ENCODE peak calls at places on chromosomes 5 and 9, in seven cellular contexts. D, I, S, U, A, K and C are unnamed samples.
A peak's percentile ranks its signal among the peaks of the same experiment; 100 is the strongest.

GRCh38 chr5:150361301-150361700 is 3.8 kb downstream of the TCOF1 start:
- DNase-seq in D (no peak), I (no peak), S (no peak), U (no peak), A (no peak), K (no peak), C (no peak)

GRCh38 chr5:2912741-2913140 is 161.3 kb upstream of the IRX2 start:
- DNase-seq in D (no peak), I (no peak), S (no peak), U (no peak), A (no peak), K (no peak), C (no peak)

GRCh38 chr9:2140600-2141223 is 125.6 kb downstream of the SMARCA2 start:
- DNase-seq in D (no peak), I (no peak), S (no peak), U (no peak), A (no peak), K (no peak), C (no peak)

GRCh38 chr9:105172393-105172792 is 72.1 kb upstream of the SLC44A1 start:
- DNase-seq in D (no peak), I (no peak), S (no peak), U (no peak), A (no peak), K (no peak), C (no peak)

GRCh38 chr5:62342476-62342837 is 36.5 kb downstream of the KIF2A start:
- DNase-seq in D (no peak), I (no peak), S (no peak), U (no peak), A (no peak), K (no peak), C (no peak)

GRCh38 chr9:70053864-70054263 is 10.2 kb downstream of the MAMDC2 start:
- DNase-seq in D (no peak), I (no peak), S (no peak), U (peak; percentile 89), A (no peak), K (no peak), C (no peak)

GRCh38 chr5:149002761-149003689 is 59.8 kb downstream of the SH3TC2 start:
- DNase-seq in D (peak; percentile 95), I (no peak), S (no peak), U (peak; percentile 69), A (peak; percentile 60), K (no peak), C (no peak)

GRCh38 chr5:91126888-91127287 is 256.2 kb downstream of the ARRDC3 start:
- DNase-seq in D (no peak), I (no peak), S (no peak), U (no peak), A (no peak), K (no peak), C (no peak)

GRCh38 chr5:67393211-67393610 is 196.6 kb upstream of the CD180 start:
- DNase-seq in D (no peak), I (no peak), S (no peak), U (no peak), A (no peak), K (no peak), C (no peak)

GRCh38 chr9:101536938-101537337 is 3.3 kb downstream of the RNF20 start:
- DNase-seq in D (peak; percentile 47), I (peak; percentile 18), S (peak; percentile 13), U (peak; percentile 32), A (peak; percentile 53), K (no peak), C (no peak)

GRCh38 chr9:4855861-4856260 is 63.1 kb downstream of the RCL1 start:
- DNase-seq in D (peak; percentile 35), I (no peak), S (no peak), U (no peak), A (peak; percentile 80), K (no peak), C (no peak)

GRCh38 chr9:81410201-81410600 is 279.1 kb downstream of the TLE1 start:
- DNase-seq in D (peak; percentile 91), I (no peak), S (no peak), U (peak; percentile 69), A (peak; percentile 83), K (no peak), C (no peak)

GRCh38 chr9:126327016-126327749 is 554 bp downstream of the MVB12B start:
- DNase-seq in D (no peak), I (no peak), S (peak; percentile 51), U (no peak), A (peak; percentile 14), K (peak; percentile 31), C (peak; percentile 57)

GRCh38 chr9:107711528-107711927 is 222.0 kb upstream of the KLF4 start:
- DNase-seq in D (peak; percentile 96), I (no peak), S (no peak), U (peak; percentile 94), A (peak; percentile 93), K (no peak), C (no peak)

GRCh38 chr9:81266086-81266485 is 423.3 kb downstream of the TLE1 start:
- DNase-seq in D (no peak), I (no peak), S (no peak), U (no peak), A (no peak), K (no peak), C (no peak)

GRCh38 chr9:81529556-81530193 is 159.7 kb downstream of the TLE1 start:
- DNase-seq in D (peak; percentile 83), I (no peak), S (no peak), U (peak; percentile 88), A (peak; percentile 48), K (no peak), C (no peak)

GRCh38 chr5:107893642-107894041 is 222.9 kb upstream of the EFNA5 start:
- DNase-seq in D (peak; percentile 39), I (peak; percentile 27), S (no peak), U (peak; percentile 60), A (peak; percentile 59), K (no peak), C (no peak)

GRCh38 chr9:21404146-21404545 is 4.8 kb upstream of the IFNA8 start:
- DNase-seq in D (no peak), I (no peak), S (no peak), U (no peak), A (no peak), K (no peak), C (no peak)

GRCh38 chr5:169107316-169107715 is 193.6 kb downstream of the SLIT3 start:
- DNase-seq in D (no peak), I (no peak), S (no peak), U (no peak), A (peak; percentile 51), K (no peak), C (no peak)

GRCh38 chr5:149060325-149060724 is 2.5 kb downstream of the SH3TC2 start:
- DNase-seq in D (peak; percentile 80), I (peak; percentile 27), S (no peak), U (peak; percentile 16), A (peak; percentile 79), K (no peak), C (no peak)

GRCh38 chr5:82092-82491 is 9.9 kb upstream of the PLEKHG4B start:
- DNase-seq in D (peak; percentile 36), I (no peak), S (no peak), U (no peak), A (peak; percentile 71), K (no peak), C (no peak)

GRCh38 chr5:127028822-127029457 is 1.4 kb downstream of the MARCHF3 start:
- DNase-seq in D (peak; percentile 82), I (peak; percentile 71), S (peak; percentile 32), U (no peak), A (peak; percentile 79), K (no peak), C (peak; percentile 16)

GRCh38 chr9:83047839-83048775 is 14.8 kb downstream of the RASEF start:
- DNase-seq in D (no peak), I (no peak), S (no peak), U (no peak), A (no peak), K (no peak), C (no peak)

GRCh38 chr5:1666812-1667588 is 132.6 kb downstream of the MRPL36 start:
- DNase-seq in D (no peak), I (peak; percentile 14), S (peak; percentile 60), U (peak; percentile 55), A (no peak), K (peak; percentile 59), C (peak; percentile 38)

GRCh38 chr9:106643211-106643930 is 219.6 kb upstream of the ZNF462 start:
- DNase-seq in D (peak; percentile 12), I (no peak), S (no peak), U (no peak), A (peak; percentile 49), K (no peak), C (no peak)

GRCh38 chr9:4886698-4887097 is 94.0 kb downstream of the RCL1 start:
- DNase-seq in D (no peak), I (no peak), S (no peak), U (no peak), A (peak; percentile 6), K (no peak), C (no peak)

GRCh38 chr9:97768731-97769130 is 71.6 kb upstream of the XPA start:
- DNase-seq in D (peak; percentile 65), I (no peak), S (no peak), U (no peak), A (peak; percentile 87), K (no peak), C (no peak)

GRCh38 chr9:92406506-92406905 is 2.1 kb upstream of the OGN start:
- DNase-seq in D (no peak), I (peak; percentile 76), S (peak; percentile 13), U (no peak), A (no peak), K (no peak), C (peak; percentile 48)

GRCh38 chr9:98917691-98918487 is 25.8 kb upstream of the COL15A1 start:
- DNase-seq in D (no peak), I (no peak), S (no peak), U (no peak), A (peak; percentile 19), K (no peak), C (no peak)

GRCh38 chr5:175060264-175060663 is 335.9 kb downstream of the MSX2 start:
- DNase-seq in D (no peak), I (no peak), S (no peak), U (no peak), A (no peak), K (no peak), C (no peak)

GRCh38 chr5:102753889-102754498 is 1.1 kb upstream of the PAM start:
- DNase-seq in D (no peak), I (no peak), S (no peak), U (no peak), A (no peak), K (peak; percentile 38), C (no peak)

GRCh38 chr5:115831163-115831768 is 10.1 kb downstream of the ATG12 start:
- DNase-seq in D (peak; percentile 70), I (peak; percentile 56), S (peak; percentile 53), U (peak; percentile 51), A (peak; percentile 56), K (no peak), C (peak; percentile 49)

GRCh38 chr5:177444106-177445051 is 2.2 kb upstream of the PRR7 start:
- DNase-seq in D (no peak), I (peak; percentile 28), S (no peak), U (no peak), A (no peak), K (peak; percentile 22), C (peak; percentile 53)

GRCh38 chr5:78504726-78505431 is 143.7 kb downstream of the LHFPL2 start:
- DNase-seq in D (peak; percentile 96), I (no peak), S (peak; percentile 85), U (peak; percentile 90), A (peak; percentile 100), K (no peak), C (no peak)

GRCh38 chr9:101677864-101678263 is 60.6 kb downstream of the GRIN3A start:
- DNase-seq in D (no peak), I (no peak), S (no peak), U (no peak), A (peak; percentile 3), K (no peak), C (no peak)

GRCh38 chr5:180006116-180006515 is 65.4 kb downstream of the RNF130 start:
- DNase-seq in D (no peak), I (no peak), S (no peak), U (no peak), A (no peak), K (no peak), C (no peak)

GRCh38 chr9:35835766-35836165 is 6.7 kb downstream of the TMEM8B start:
- DNase-seq in D (no peak), I (no peak), S (no peak), U (no peak), A (no peak), K (no peak), C (no peak)

GRCh38 chr5:87570366-87570765 is 157.6 kb upstream of the CCNH start:
- DNase-seq in D (no peak), I (no peak), S (no peak), U (no peak), A (no peak), K (no peak), C (no peak)